ENCODE peak calls at places on chromosomes 6 and 20, in nine cellular contexts. R is SK-N-SH; C is NCI-H2081; B is caudate nucleus; X is fibroblast of pulmonary artery; G is putamen; O is KG1; M is effector CD8-positive, alpha-beta T cell; W is activated effector memory CD4-positive, alpha-beta T cell treated with anti-CD3 and anti-CD28 coated beads, Interleukin-2, amount 50 U/mL, for 16 hours. L is an unnamed sample.

GRCh38 chr6:45619994-45620471 is 242.3 kb upstream of the SUPT3H start:
- DNase-seq in O (no peak), X (peak), G (no peak), M (no peak), R (no peak), W (no peak), B (no peak), C (no peak), L (no peak)

GRCh38 chr6:156933201-156934053 is 156.2 kb downstream of the ARID1B start:
- DNase-seq in B (no peak), W (no peak), C (peak), R (no peak), M (no peak), G (no peak), O (no peak), X (no peak), L (no peak)

GRCh38 chr20:34112600-34113061 is 588 bp upstream of the EIF2S2 start:
- DNase-seq in X (peak), W (peak), G (no peak), M (peak), B (peak), O (peak), C (peak), R (peak), L (no peak)

GRCh38 chr6:44542401-44543116 is 155.1 kb downstream of the CDC5L start:
- DNase-seq in M (no peak), O (no peak), W (no peak), G (peak), B (peak), X (no peak), R (no peak), C (no peak), L (no peak)

GRCh38 chr6:93825950-93826349 is 406.6 kb upstream of the EPHA7 start:
- DNase-seq in C (no peak), O (no peak), B (no peak), M (no peak), R (no peak), X (no peak), G (no peak), W (no peak), L (no peak)

GRCh38 chr6:73169633-73170032 is 55.7 kb downstream of the KHDC1L start:
- DNase-seq in C (no peak), X (no peak), W (no peak), R (no peak), B (no peak), M (no peak), G (no peak), O (no peak), L (no peak)

GRCh38 chr20:47607208-47607613 is 105.5 kb downstream of the NCOA3 start:
- DNase-seq in C (no peak), O (no peak), W (no peak), B (no peak), X (peak), M (no peak), G (no peak), R (no peak), L (no peak)

GRCh38 chr6:136989591-136990578 is 54.9 kb downstream of the IL20RA start:
- DNase-seq in X (no peak), C (peak), R (peak), W (no peak), B (peak), O (no peak), G (peak), M (no peak), L (no peak)

GRCh38 chr6:74578339-74578738 is 627.5 kb downstream of the COL12A1 start:
- DNase-seq in C (no peak), X (peak), O (no peak), W (no peak), R (no peak), M (no peak), G (no peak), B (no peak), L (no peak)

GRCh38 chr6:170532867-170533488 is 20.1 kb downstream of the PSMB1 start:
- DNase-seq in C (no peak), W (no peak), G (no peak), M (no peak), B (no peak), O (no peak), X (no peak), R (no peak), L (no peak)

GRCh38 chr20:62666736-62667529 is 24.6 kb downstream of the SLCO4A1 start:
- DNase-seq in B (peak), X (peak), W (no peak), O (no peak), M (no peak), R (no peak), C (peak), G (peak), L (no peak)

GRCh38 chr6:109793015-109793414 is 101.9 kb downstream of the FIG4 start:
- DNase-seq in G (no peak), R (no peak), B (no peak), W (no peak), M (no peak), C (no peak), O (no peak), X (no peak), L (no peak)